ENCODE peak calls at places on chromosome 10, in six cellular contexts. J is fibroblast of gingiva; Z is CD8-positive, alpha-beta memory T cell; B is Kasumi-1; O is NCI-H2081; M is central memory CD4-positive, alpha-beta T cell. G is an unnamed sample.
A peak's percentile ranks its signal among the peaks of the same experiment; 100 is the strongest.

GRCh38 chr10:47029181-47029971 is 118.1 kb downstream of the PTPN20 start:
- DNase-seq in J (no peak), Z (no peak), B (no peak), O (no peak), M (no peak), G (no peak)

GRCh38 chr10:8498881-8499280 is 444.4 kb downstream of the GATA3 start:
- DNase-seq in J (no peak), Z (no peak), B (no peak), O (no peak), M (no peak), G (no peak)

GRCh38 chr10:30368065-30368718 is 19.1 kb upstream of the MTPAP start:
- DNase-seq in J (no peak), Z (no peak), B (no peak), O (no peak), M (no peak), G (no peak)

GRCh38 chr10:76558586-76558985 is 1079.0 kb downstream of the KCNMA1 start:
- DNase-seq in J (peak; percentile 95), Z (no peak), B (no peak), O (peak; percentile 57), M (no peak), G (no peak)

GRCh38 chr10:62790019-62790555 is 14.4 kb upstream of the ADO start:
- DNase-seq in J (no peak), Z (no peak), B (no peak), O (no peak), M (no peak), G (no peak)

GRCh38 chr10:62681211-62681940 is 123.1 kb upstream of the ADO start:
- DNase-seq in J (no peak), Z (peak; percentile 68), B (no peak), O (no peak), M (peak; percentile 72), G (no peak)

GRCh38 chr10:97196213-97197029 is 10.7 kb upstream of the SLIT1 start:
- DNase-seq in J (peak; percentile 44), Z (peak; percentile 64), B (peak; percentile 93), O (peak; percentile 57), M (peak; percentile 58), G (peak; percentile 54)

GRCh38 chr10:117462424-117462792 is 80.1 kb upstream of the EMX2 start:
- DNase-seq in J (no peak), Z (no peak), B (no peak), O (no peak), M (no peak), G (no peak)

GRCh38 chr10:132329565-132330485 is 2.2 kb upstream of the LRRC27 start:
- DNase-seq in J (peak; percentile 70), Z (peak; percentile 7), B (peak; percentile 55), O (peak; percentile 14), M (no peak), G (no peak)

GRCh38 chr10:21069929-21070363 is 172.8 kb upstream of the NEBL start:
- DNase-seq in J (no peak), Z (no peak), B (no peak), O (peak; percentile 69), M (no peak), G (no peak)

GRCh38 chr10:24556746-24557742 is 166.6 kb downstream of the ARHGAP21 start:
- DNase-seq in J (peak; percentile 66), Z (no peak), B (peak; percentile 85), O (no peak), M (peak; percentile 3), G (peak; percentile 63)

GRCh38 chr10:72322280-72323058 is 32.2 kb downstream of the DNAJB12 start:
- DNase-seq in J (no peak), Z (no peak), B (no peak), O (no peak), M (peak; percentile 40), G (no peak)

GRCh38 chr10:120386896-120387295 is 70.1 kb upstream of the PLPP4 start:
- DNase-seq in J (no peak), Z (no peak), B (no peak), O (no peak), M (no peak), G (no peak)

GRCh38 chr10:129968937-129969527 is 5.0 kb upstream of the EBF3 start:
- DNase-seq in J (no peak), Z (no peak), B (no peak), O (no peak), M (no peak), G (peak; percentile 84)

GRCh38 chr10:16989826-16990293 is 139.8 kb downstream of the CUBN start:
- DNase-seq in J (peak; percentile 79), Z (no peak), B (no peak), O (no peak), M (no peak), G (no peak)

GRCh38 chr10:86111902-86112301 is 254.7 kb downstream of the GRID1 start:
- DNase-seq in J (no peak), Z (no peak), B (no peak), O (no peak), M (no peak), G (no peak)

GRCh38 chr10:52775132-52775647 is 2.6 kb upstream of the MBL2 start:
- DNase-seq in J (no peak), Z (no peak), B (no peak), O (no peak), M (no peak), G (no peak)

GRCh38 chr10:32680803-32681557 is 235.0 kb downstream of the CCDC7 start:
- DNase-seq in J (no peak), Z (no peak), B (no peak), O (no peak), M (no peak), G (no peak)

GRCh38 chr10:34252111-34252510 is 563.0 kb downstream of the PARD3 start:
- DNase-seq in J (no peak), Z (no peak), B (no peak), O (peak; percentile 10), M (no peak), G (no peak)

GRCh38 chr10:88466786-88467185 is 116.3 kb downstream of the RNLS start:
- DNase-seq in J (no peak), Z (no peak), B (no peak), O (no peak), M (no peak), G (no peak)

GRCh38 chr10:124283215-124284046 is 135.3 kb downstream of the OAT start:
- DNase-seq in J (no peak), Z (no peak), B (no peak), O (no peak), M (no peak), G (no peak)

GRCh38 chr10:33277135-33277536 is 57.3 kb downstream of the NRP1 start:
- DNase-seq in J (no peak), Z (no peak), B (no peak), O (no peak), M (no peak), G (no peak)

GRCh38 chr10:95397747-95398146 is 106.9 kb upstream of the PDLIM1 start:
- DNase-seq in J (no peak), Z (no peak), B (no peak), O (no peak), M (no peak), G (no peak)

GRCh38 chr10:86652361-86653202 is 1.8 kb upstream of the OPN4 start:
- DNase-seq in J (no peak), Z (no peak), B (no peak), O (peak; percentile 97), M (no peak), G (no peak)

GRCh38 chr10:103757531-103758293 is 97.7 kb downstream of the SH3PXD2A start:
- DNase-seq in J (peak; percentile 67), Z (peak; percentile 39), B (peak; percentile 96), O (no peak), M (peak; percentile 70), G (no peak)

GRCh38 chr10:91880310-91880709 is 29.0 kb downstream of the FGFBP3 start:
- DNase-seq in J (peak; percentile 38), Z (no peak), B (no peak), O (no peak), M (no peak), G (no peak)

GRCh38 chr10:66833861-66834260 is 92.0 kb upstream of the LRRTM3 start:
- DNase-seq in J (no peak), Z (no peak), B (no peak), O (no peak), M (no peak), G (no peak)

GRCh38 chr10:131452926-131453771 is 141.6 kb upstream of the TCERG1L start:
- DNase-seq in J (no peak), Z (no peak), B (no peak), O (no peak), M (no peak), G (peak; percentile 41)

GRCh38 chr10:130470286-130470685 is 334.1 kb downstream of the GLRX3 start:
- DNase-seq in J (no peak), Z (no peak), B (no peak), O (no peak), M (no peak), G (no peak)

GRCh38 chr10:28838908-28839307 is 161.6 kb downstream of the BAMBI start:
- DNase-seq in J (no peak), Z (no peak), B (no peak), O (no peak), M (no peak), G (no peak)

GRCh38 chr10:72319416-72320254 is 35.1 kb downstream of the DNAJB12 start:
- DNase-seq in J (peak; percentile 93), Z (peak; percentile 89), B (peak; percentile 91), O (peak; percentile 89), M (peak; percentile 87), G (peak; percentile 47)

GRCh38 chr10:72335394-72336258 is 19.1 kb downstream of the DNAJB12 start:
- DNase-seq in J (peak; percentile 71), Z (peak; percentile 68), B (no peak), O (no peak), M (peak; percentile 64), G (no peak)

GRCh38 chr10:79268717-79269116 is 78.6 kb upstream of the PPIF start:
- DNase-seq in J (no peak), Z (no peak), B (peak; percentile 21), O (no peak), M (no peak), G (no peak)

GRCh38 chr10:46549171-46550075 is 7.0 kb downstream of the GPRIN2 start:
- DNase-seq in J (no peak), Z (no peak), B (no peak), O (no peak), M (no peak), G (no peak)

GRCh38 chr10:17833656-17834055 is 24.5 kb downstream of the MRC1 start:
- DNase-seq in J (no peak), Z (no peak), B (no peak), O (no peak), M (no peak), G (no peak)

GRCh38 chr10:104329754-104330153 is 8.5 kb downstream of the ITPRIP start:
- DNase-seq in J (peak; percentile 90), Z (no peak), B (no peak), O (no peak), M (no peak), G (no peak)

GRCh38 chr10:89217057-89217990 is 10.2 kb upstream of the CH25H start:
- DNase-seq in J (peak; percentile 46), Z (peak; percentile 42), B (peak; percentile 79), O (peak; percentile 48), M (peak; percentile 51), G (peak; percentile 61)

GRCh38 chr10:109846832-109847231 is 76.5 kb downstream of the XPNPEP1 start:
- DNase-seq in J (no peak), Z (no peak), B (no peak), O (no peak), M (no peak), G (no peak)

GRCh38 chr10:130808243-130808642 is 503.3 kb downstream of the TCERG1L start:
- DNase-seq in J (no peak), Z (no peak), B (no peak), O (no peak), M (no peak), G (no peak)

G was measured in neural crest cell.